ENCODE peak calls at places on chromosomes 3 and 15, in seven cellular contexts. E is heart right ventricle; Z is GM12892; H is DMS53; Y is stimulated activated CD8-positive, alpha-beta memory T cell treated with anti-CD3 and anti-CD28 coated beads, Interleukin-15, amount 100 ng/mL, for 24 hours; U is H54; P is fibroblast of pulmonary artery. A is an unnamed sample.

GRCh38 chr3:194481103-194481502 is 5.7 kb downstream of the ATP13A3 start:
- DNase-seq in P (peak; percentile 75), Y (no peak), Z (no peak), U (no peak), E (no peak), H (no peak), A (no peak)

GRCh38 chr3:147030274-147030673 is 376.1 kb downstream of the ZIC4 start:
- DNase-seq in E (no peak), H (no peak), U (no peak), P (no peak), Z (no peak), Y (no peak), A (no peak)

GRCh38 chr3:169090559-169090958 is 573.0 kb downstream of the MECOM start:
- DNase-seq in U (no peak), Z (no peak), P (peak; percentile 39), H (no peak), Y (no peak), E (no peak), A (no peak)

GRCh38 chr3:53320697-53321096 is 26.6 kb downstream of the DCP1A start:
- DNase-seq in Z (no peak), Y (no peak), P (no peak), H (peak; percentile 9), U (no peak), E (peak; percentile 48), A (no peak)

GRCh38 chr3:150293401-150294001 is 114.6 kb upstream of the TSC22D2 start:
- DNase-seq in U (no peak), H (no peak), Y (no peak), E (no peak), Z (no peak), P (peak; percentile 35), A (no peak)

GRCh38 chr3:12195231-12195630 is 36.5 kb upstream of the TIMP4 start:
- DNase-seq in E (no peak), H (no peak), U (no peak), Y (no peak), P (no peak), Z (no peak), A (no peak)

GRCh38 chr3:184800349-184800748 is 11.6 kb upstream of the VPS8 start:
- DNase-seq in P (no peak), U (no peak), Z (no peak), Y (no peak), E (no peak), H (no peak), A (no peak)

GRCh38 chr3:181622365-181622764 is 89.4 kb upstream of the SOX2 start:
- DNase-seq in U (peak; percentile 12), H (no peak), Y (no peak), P (peak; percentile 59), Z (no peak), E (no peak), A (no peak)

GRCh38 chr3:122533931-122534334 is 19.2 kb upstream of the KPNA1 start:
- DNase-seq in H (peak; percentile 13), P (peak; percentile 62), U (peak; percentile 68), Y (no peak), E (no peak), Z (peak; percentile 42), A (no peak)

GRCh38 chr3:185172086-185173049 is 19.5 kb upstream of the C3orf70 start:
- DNase-seq in U (no peak), P (no peak), Z (no peak), E (no peak), Y (no peak), H (no peak), A (no peak)

GRCh38 chr3:58563386-58564035 is 13.7 kb downstream of the FAM107A start:
- DNase-seq in U (peak; percentile 64), H (no peak), Z (no peak), Y (no peak), E (no peak), P (peak; percentile 27), A (no peak)

GRCh38 chr15:74907277-74907870 is 723 bp upstream of the FAM219B start:
- DNase-seq in Z (no peak), P (no peak), E (peak; percentile 75), H (peak; percentile 37), U (no peak), Y (no peak), A (no peak)

GRCh38 chr3:45223889-45224730 is 2.0 kb downstream of the TMEM158 start:
- DNase-seq in H (no peak), Z (no peak), Y (no peak), U (no peak), E (no peak), P (peak; percentile 19), A (no peak)

GRCh38 chr3:44252332-44252731 is 10.6 kb downstream of the TOPAZ1 start:
- DNase-seq in E (no peak), U (no peak), Y (no peak), P (peak; percentile 13), H (peak; percentile 0), Z (no peak), A (no peak)

GRCh38 chr15:74808073-74808839 is 4.4 kb upstream of the LMAN1L start:
- DNase-seq in Y (no peak), U (no peak), P (no peak), Z (no peak), E (no peak), H (no peak), A (no peak)

GRCh38 chr15:29429584-29429983 is 160.0 kb upstream of the NSMCE3 start:
- DNase-seq in P (no peak), U (no peak), Z (no peak), E (no peak), Y (no peak), H (no peak), A (no peak)

GRCh38 chr15:81611679-81612078 is 237.7 kb upstream of the TMC3 start:
- DNase-seq in H (no peak), Y (no peak), U (no peak), Z (no peak), E (no peak), P (no peak), A (no peak)

GRCh38 chr15:75201609-75202250 is at the start of gene C15orf39:
- DNase-seq in U (peak; percentile 62), P (peak; percentile 73), Y (peak; percentile 58), E (peak; percentile 63), Z (peak; percentile 78), H (peak; percentile 83), A (peak; percentile 50)

GRCh38 chr3:5972586-5972985 is 785.1 kb downstream of the EDEM1 start:
- DNase-seq in U (no peak), H (no peak), Z (no peak), P (no peak), E (no peak), Y (no peak), A (no peak)

A was measured in GOT3.